ENCODE peak calls at places on chromosomes 2 and 18, in six cellular contexts. One of them, this sample, is unnamed. For H3K4me1, the result is how much of the 10 kb centered on the place peaks cover.

GRCh38 chr2:102619414-102620319 is at the start of gene SLC9A2:
- DNase-seq in sigmoid colon: no peak
- DNase-seq in SK-N-SH: peak
- DNase-seq in K562: peak
- DNase-seq in stomach: peak
- DNase-seq in H1: peak
- DNase-seq in this sample: no peak

GRCh38 chr2:189821953-189822748 is 37.9 kb downstream of the PMS1 start:
- DNase-seq in sigmoid colon: no peak
- DNase-seq in SK-N-SH: peak
- DNase-seq in K562: no peak
- DNase-seq in stomach: no peak
- DNase-seq in H1: no peak
- DNase-seq in this sample: no peak

GRCh38 chr2:2229898-2230817 is 100.9 kb downstream of the MYT1L start:
- DNase-seq in sigmoid colon: no peak
- DNase-seq in SK-N-SH: peak
- DNase-seq in K562: no peak
- DNase-seq in stomach: no peak
- DNase-seq in H1: no peak
- DNase-seq in this sample: no peak

GRCh38 chr2:175462246-175462645 is 280.7 kb upstream of the ATP5MC3 start:
- DNase-seq in sigmoid colon: no peak
- DNase-seq in SK-N-SH: no peak
- DNase-seq in K562: no peak
- DNase-seq in stomach: no peak
- DNase-seq in H1: no peak
- DNase-seq in this sample: peak

GRCh38 chr2:97011977-97012569 is 25.7 kb upstream of the FAM178B start:
- DNase-seq in sigmoid colon: no peak
- DNase-seq in SK-N-SH: peak
- DNase-seq in K562: no peak
- DNase-seq in stomach: no peak
- DNase-seq in H1: no peak
- DNase-seq in this sample: no peak

GRCh38 chr2:67091681-67092080 is 305.5 kb upstream of the ETAA1 start:
- DNase-seq in sigmoid colon: no peak
- DNase-seq in SK-N-SH: no peak
- DNase-seq in K562: no peak
- DNase-seq in stomach: no peak
- DNase-seq in H1: no peak
- DNase-seq in this sample: no peak

GRCh38 chr2:130339885-130340745 is 2.6 kb upstream of the IMP4 start:
- DNase-seq in sigmoid colon: no peak
- DNase-seq in SK-N-SH: no peak
- DNase-seq in K562: peak
- DNase-seq in stomach: no peak
- DNase-seq in H1: no peak
- DNase-seq in this sample: no peak

GRCh38 chr2:97995026-97995733 is 568 bp downstream of the TMEM131 start:
- DNase-seq in sigmoid colon: peak
- DNase-seq in SK-N-SH: peak
- DNase-seq in K562: peak
- DNase-seq in stomach: peak
- DNase-seq in H1: peak
- DNase-seq in this sample: no peak

GRCh38 chr2:72483346-72483745 is 335.7 kb upstream of the CYP26B1 start:
- DNase-seq in sigmoid colon: no peak
- DNase-seq in SK-N-SH: no peak
- DNase-seq in K562: no peak
- DNase-seq in stomach: no peak
- DNase-seq in H1: no peak
- DNase-seq in this sample: no peak

GRCh38 chr18:48124857-48125626 is 194.6 kb upstream of the SMAD2 start:
- DNase-seq in sigmoid colon: no peak
- DNase-seq in SK-N-SH: no peak
- DNase-seq in K562: no peak
- DNase-seq in stomach: no peak
- DNase-seq in H1: no peak
- DNase-seq in this sample: no peak

GRCh38 chr2:10500601-10501361 is 52.7 kb upstream of the ODC1 start:
- DNase-seq in sigmoid colon: no peak
- DNase-seq in SK-N-SH: no peak
- DNase-seq in K562: no peak
- DNase-seq in stomach: peak
- DNase-seq in H1: peak
- DNase-seq in this sample: no peak

GRCh38 chr18:37314534-37314933 is 251.1 kb downstream of the CELF4 start:
- DNase-seq in sigmoid colon: no peak
- DNase-seq in SK-N-SH: no peak
- DNase-seq in K562: no peak
- DNase-seq in stomach: no peak
- DNase-seq in H1: no peak
- DNase-seq in this sample: no peak

GRCh38 chr2:70089946-70090523 is 2.8 kb downstream of the PCBP1 start:
- DNase-seq in sigmoid colon: no peak
- DNase-seq in SK-N-SH: no peak
- DNase-seq in K562: no peak
- DNase-seq in stomach: no peak
- DNase-seq in H1: no peak
- DNase-seq in this sample: no peak

GRCh38 chr2:74414475-74414874 is 6.9 kb downstream of the C2orf81 start:
- DNase-seq in sigmoid colon: no peak
- DNase-seq in SK-N-SH: no peak
- DNase-seq in K562: no peak
- DNase-seq in stomach: no peak
- DNase-seq in H1: no peak
- DNase-seq in this sample: no peak

GRCh38 chr2:26521054-26521912 is 43.4 kb upstream of the OTOF start:
- DNase-seq in sigmoid colon: peak
- DNase-seq in SK-N-SH: peak
- DNase-seq in K562: peak
- DNase-seq in stomach: peak
- DNase-seq in H1: peak
- DNase-seq in this sample: no peak

GRCh38 chr18:78724214-78724834 is 255.3 kb upstream of the SALL3 start:
- DNase-seq in sigmoid colon: peak
- DNase-seq in SK-N-SH: no peak
- DNase-seq in K562: no peak
- DNase-seq in stomach: peak
- DNase-seq in H1: no peak
- DNase-seq in this sample: no peak

GRCh38 chr2:213185147-213185822 is 33.9 kb upstream of the IKZF2 start:
- DNase-seq in sigmoid colon: no peak
- DNase-seq in SK-N-SH: no peak
- DNase-seq in K562: no peak
- DNase-seq in stomach: no peak
- DNase-seq in H1: no peak
- DNase-seq in this sample: no peak

GRCh38 chr2:59322870-59323269 is 1081.7 kb upstream of the FANCL start:
- DNase-seq in sigmoid colon: no peak
- DNase-seq in SK-N-SH: no peak
- DNase-seq in K562: no peak
- DNase-seq in stomach: no peak
- DNase-seq in H1: no peak
- DNase-seq in this sample: no peak

GRCh38 chr2:166410828-166411472 is 35.2 kb upstream of the SCN9A start:
- DNase-seq in sigmoid colon: no peak
- DNase-seq in SK-N-SH: no peak
- DNase-seq in K562: no peak
- DNase-seq in stomach: no peak
- DNase-seq in H1: no peak
- DNase-seq in this sample: no peak

GRCh38 chr2:215637658-215638057 is 201.8 kb upstream of the FN1 start:
- DNase-seq in sigmoid colon: no peak
- DNase-seq in SK-N-SH: no peak
- DNase-seq in K562: no peak
- DNase-seq in stomach: no peak
- DNase-seq in H1: no peak
- DNase-seq in this sample: no peak

GRCh38 chr2:69177063-69177771 is 164.2 kb downstream of the ANTXR1 start:
- DNase-seq in sigmoid colon: peak
- DNase-seq in SK-N-SH: peak
- DNase-seq in K562: peak
- DNase-seq in stomach: peak
- DNase-seq in H1: peak
- DNase-seq in this sample: no peak

GRCh38 chr2:215136669-215137328 is 1.6 kb downstream of the ABCA12 start:
- DNase-seq in sigmoid colon: no peak
- DNase-seq in SK-N-SH: no peak
- DNase-seq in K562: no peak
- DNase-seq in stomach: no peak
- DNase-seq in H1: no peak
- DNase-seq in this sample: no peak

GRCh38 chr2:230898016-230898415 is 27.0 kb downstream of the GPR55 start:
- DNase-seq in sigmoid colon: peak
- DNase-seq in SK-N-SH: no peak
- DNase-seq in K562: no peak
- DNase-seq in stomach: peak
- DNase-seq in H1: no peak
- DNase-seq in this sample: no peak

GRCh38 chr2:170235860-170236638 is 58.1 kb downstream of the MYO3B start:
- DNase-seq in sigmoid colon: no peak
- DNase-seq in SK-N-SH: peak
- DNase-seq in K562: peak
- DNase-seq in stomach: no peak
- DNase-seq in H1: peak
- DNase-seq in this sample: no peak

GRCh38 chr18:53689886-53690285 is 534.6 kb downstream of the MBD2 start:
- DNase-seq in sigmoid colon: no peak
- DNase-seq in SK-N-SH: peak
- DNase-seq in K562: no peak
- DNase-seq in stomach: no peak
- DNase-seq in H1: no peak
- DNase-seq in this sample: no peak

GRCh38 chr2:54945401-54946219 is 104.6 kb downstream of the RTN4 start:
- DNase-seq in sigmoid colon: peak
- DNase-seq in SK-N-SH: no peak
- DNase-seq in K562: no peak
- DNase-seq in stomach: peak
- DNase-seq in H1: no peak
- DNase-seq in this sample: no peak

GRCh38 chr18:47793609-47794008 is 136.8 kb downstream of the SMAD2 start:
- DNase-seq in sigmoid colon: no peak
- DNase-seq in SK-N-SH: no peak
- DNase-seq in K562: no peak
- DNase-seq in stomach: no peak
- DNase-seq in H1: no peak
- DNase-seq in this sample: no peak

GRCh38 chr2:38824906-38825305 is 46.9 kb downstream of the GEMIN6 start:
- DNase-seq in sigmoid colon: no peak
- DNase-seq in SK-N-SH: no peak
- DNase-seq in K562: no peak
- DNase-seq in stomach: no peak
- DNase-seq in H1: no peak
- DNase-seq in this sample: no peak

GRCh38 chr2:46915281-46915810 is at the start of gene MCFD2:
- DNase-seq in sigmoid colon: peak
- DNase-seq in SK-N-SH: no peak
- DNase-seq in K562: peak
- DNase-seq in stomach: peak
- DNase-seq in H1: no peak
- DNase-seq in this sample: peak

GRCh38 chr18:36187138-36187825 is at the start of gene MOCOS:
- DNase-seq in sigmoid colon: peak
- DNase-seq in SK-N-SH: peak
- DNase-seq in K562: peak
- DNase-seq in stomach: peak
- DNase-seq in H1: peak
- DNase-seq in this sample: peak

GRCh38 chr2:263774-264492 is at the start of gene SH3YL1:
- DNase-seq in sigmoid colon: peak
- DNase-seq in SK-N-SH: peak
- DNase-seq in K562: no peak
- DNase-seq in stomach: peak
- DNase-seq in H1: no peak
- DNase-seq in this sample: peak

GRCh38 chr2:64831134-64831976 is 157.8 kb upstream of the SLC1A4 start:
- DNase-seq in sigmoid colon: peak
- DNase-seq in SK-N-SH: peak
- DNase-seq in K562: peak
- DNase-seq in stomach: peak
- DNase-seq in H1: peak
- DNase-seq in this sample: peak
- TF ChIP-seq POLR2AphosphoS5 in sigmoid colon: peak
- TF ChIP-seq POLR2AphosphoS5 in SK-N-SH: peak
- TF ChIP-seq POLR2AphosphoS5 in K562: peak
- TF ChIP-seq POLR2AphosphoS5 in stomach: peak
- TF ChIP-seq POLR2AphosphoS5 in H1: no peak
- TF ChIP-seq POLR2AphosphoS5 in this sample: peak

DNA sequence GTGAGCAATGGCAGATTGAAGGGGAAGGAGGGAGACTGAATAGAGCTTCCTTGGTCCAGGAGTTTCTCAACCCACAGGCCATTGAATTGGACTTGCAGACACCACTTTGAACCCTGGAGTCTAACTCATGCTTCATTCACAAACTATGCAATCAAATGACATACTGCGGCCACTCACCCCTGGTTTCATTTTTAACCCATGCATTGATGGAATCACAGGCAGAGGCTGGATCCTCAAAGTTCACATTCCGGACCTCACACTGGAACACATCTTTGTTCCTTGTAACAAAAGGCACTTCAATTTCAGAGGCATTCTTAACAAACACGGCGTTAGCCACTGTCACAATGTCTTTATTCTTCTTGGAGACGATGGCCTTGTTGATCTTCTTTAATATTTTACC is 40.7 kb downstream of the MRPL44 start:
- DNase-seq in sigmoid colon: no peak
- DNase-seq in SK-N-SH: no peak
- DNase-seq in K562: no peak
- DNase-seq in stomach: no peak
- DNase-seq in H1: no peak
- DNase-seq in this sample: no peak
- TF ChIP-seq EP300 in sigmoid colon: no peak
- TF ChIP-seq EP300 in SK-N-SH: no peak
- TF ChIP-seq EP300 in K562: no peak
- TF ChIP-seq EP300 in stomach: no peak
- TF ChIP-seq EP300 in H1: no peak
- TF ChIP-seq EP300 in this sample: no peak

DNA sequence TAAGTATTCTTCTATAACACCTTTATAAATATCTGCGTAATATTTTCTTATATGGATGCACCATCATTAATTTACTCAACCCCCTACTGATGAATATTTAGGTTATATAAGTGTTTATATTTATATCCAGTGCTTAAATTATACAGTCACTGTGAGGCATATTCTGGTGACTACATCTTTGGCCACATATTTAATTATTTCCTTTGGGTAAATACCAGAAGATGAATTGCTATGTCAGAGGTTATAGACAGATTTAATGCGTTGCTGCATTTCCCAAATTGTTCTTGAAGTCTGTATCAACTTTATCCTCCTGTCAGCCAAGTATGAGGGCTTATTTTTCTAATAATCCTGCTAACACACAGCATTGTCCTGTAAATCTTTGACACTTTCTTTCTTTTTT is 18.7 kb downstream of the DYSF start:
- DNase-seq in sigmoid colon: no peak
- DNase-seq in SK-N-SH: no peak
- DNase-seq in K562: no peak
- DNase-seq in stomach: no peak
- DNase-seq in H1: no peak
- DNase-seq in this sample: no peak
- H3K4me1 ChIP-seq in sigmoid colon: under half
- H3K4me1 ChIP-seq in SK-N-SH: under half
- H3K4me1 ChIP-seq in K562: under half
- H3K4me1 ChIP-seq in stomach: under half
- H3K4me1 ChIP-seq in H1: under half
- H3K4me1 ChIP-seq in this sample: under half

GRCh38 chr2:36717556-36718266 is 21.2 kb downstream of the VIT start:
- DNase-seq in sigmoid colon: no peak
- DNase-seq in SK-N-SH: no peak
- DNase-seq in K562: no peak
- DNase-seq in stomach: no peak
- DNase-seq in H1: peak
- DNase-seq in this sample: peak
- TF ChIP-seq POLR2AphosphoS5 in sigmoid colon: no peak
- TF ChIP-seq POLR2AphosphoS5 in SK-N-SH: no peak
- TF ChIP-seq POLR2AphosphoS5 in K562: no peak
- TF ChIP-seq POLR2AphosphoS5 in stomach: no peak
- TF ChIP-seq POLR2AphosphoS5 in H1: no peak
- TF ChIP-seq POLR2AphosphoS5 in this sample: no peak